ENCODE peak calls at places on chromosomes 12 and 14, in nine cellular contexts. D is H9, W is GM12878, I is PC-3, Z is IMR-90, R is OCI-LY7, K is neural progenitor cell, V is K562, U is GM23248. T is an unnamed sample.
A peak's percentile ranks its signal among the peaks of the same experiment; 100 is the strongest.

GRCh38 chr12:48932878-48933277 is 7.6 kb upstream of the FKBP11 start:
- DNase-seq in D (no peak), W (no peak), I (no peak), Z (no peak), R (no peak), K (no peak), V (no peak), U (no peak), T (no peak)

GRCh38 chr14:29671034-29671433 is 256.6 kb downstream of the PRKD1 start:
- DNase-seq in D (no peak), W (no peak), I (no peak), Z (peak; percentile 26), R (no peak), K (no peak), V (no peak), U (peak; percentile 48), T (no peak)

GRCh38 chr12:113666223-113666622 is 194.6 kb upstream of the LHX5 start:
- DNase-seq in D (no peak), W (no peak), I (no peak), Z (no peak), R (no peak), K (no peak), V (no peak), U (no peak), T (no peak)

GRCh38 chr12:944201-944600 is 5.3 kb downstream of the RAD52 start:
- DNase-seq in D (no peak), W (no peak), I (no peak), Z (no peak), R (no peak), K (no peak), V (no peak), U (no peak), T (no peak)

GRCh38 chr14:34699873-34700621 is 14.3 kb downstream of the CFL2 start:
- DNase-seq in D (no peak), W (no peak), I (peak; percentile 92), Z (peak; percentile 93), R (no peak), K (no peak), V (no peak), U (peak; percentile 93), T (no peak)

GRCh38 chr12:47903927-47904646 is 707 bp downstream of the VDR start:
- DNase-seq in D (peak; percentile 53), W (no peak), I (peak; percentile 86), Z (peak; percentile 82), R (no peak), K (no peak), V (peak; percentile 33), U (peak; percentile 93), T (peak; percentile 63)

GRCh38 chr14:69658664-69659261 is 47.4 kb downstream of the SUSD6 start:
- DNase-seq in D (no peak), W (no peak), I (peak; percentile 63), Z (peak; percentile 39), R (no peak), K (no peak), V (peak; percentile 60), U (no peak), T (no peak)

GRCh38 chr14:92687681-92688433 is 60.6 kb downstream of the LGMN start:
- DNase-seq in D (peak; percentile 53), W (no peak), I (no peak), Z (no peak), R (no peak), K (peak; percentile 76), V (no peak), U (no peak), T (no peak)

GRCh38 chr14:104355101-104355691 is 216.8 kb downstream of the KIF26A start:
- DNase-seq in D (peak; percentile 25), W (no peak), I (no peak), Z (no peak), R (no peak), K (no peak), V (peak; percentile 19), U (no peak), T (no peak)

GRCh38 chr12:6336859-6337744 is 4.8 kb downstream of the TNFRSF1A start:
- DNase-seq in D (no peak), W (no peak), I (no peak), Z (no peak), R (peak; percentile 54), K (no peak), V (peak; percentile 29), U (peak; percentile 54), T (no peak)

GRCh38 chr14:61332658-61333029 is 11.3 kb downstream of the PRKCH start:
- DNase-seq in D (no peak), W (no peak), I (no peak), Z (no peak), R (no peak), K (no peak), V (no peak), U (no peak), T (no peak)

GRCh38 chr12:20627001-20627588 is 68.0 kb upstream of the SLCO1C1 start:
- DNase-seq in D (no peak), W (no peak), I (no peak), Z (no peak), R (no peak), K (no peak), V (no peak), U (no peak), T (no peak)

GRCh38 chr14:103030741-103031565 is 26.4 kb downstream of the CDC42BPB start:
- DNase-seq in D (no peak), W (no peak), I (peak; percentile 36), Z (peak; percentile 25), R (no peak), K (no peak), V (no peak), U (peak; percentile 56), T (no peak)

GRCh38 chr14:75979641-75980422 is 2.0 kb downstream of the TGFB3 start:
- DNase-seq in D (no peak), W (no peak), I (no peak), Z (no peak), R (no peak), K (no peak), V (no peak), U (peak; percentile 37), T (no peak)

GRCh38 chr14:23485311-23485710 is 15.8 kb downstream of the NGDN start:
- DNase-seq in D (peak; percentile 41), W (no peak), I (no peak), Z (no peak), R (no peak), K (no peak), V (no peak), U (no peak), T (no peak)

GRCh38 chr12:107302649-107303386 is 209.5 kb upstream of the CRY1 start:
- DNase-seq in D (no peak), W (no peak), I (peak; percentile 43), Z (no peak), R (no peak), K (no peak), V (no peak), U (peak; percentile 9), T (no peak)

GRCh38 chr12:120079352-120080042 is 37.1 kb downstream of the RAB35 start:
- DNase-seq in D (no peak), W (no peak), I (peak; percentile 98), Z (no peak), R (no peak), K (no peak), V (no peak), U (peak; percentile 58), T (peak; percentile 14)

GRCh38 chr12:118360785-118361404 is 11.8 kb downstream of the TAOK3 start:
- DNase-seq in D (no peak), W (no peak), I (peak; percentile 84), Z (peak; percentile 80), R (no peak), K (no peak), V (peak; percentile 23), U (peak; percentile 81), T (no peak)

GRCh38 chr12:53558631-53559030 is 51.3 kb upstream of the NPFF start:
- DNase-seq in D (no peak), W (no peak), I (no peak), Z (no peak), R (no peak), K (no peak), V (no peak), U (no peak), T (no peak)

GRCh38 chr12:109734219-109735000 is 20.8 kb downstream of the FAM222A start:
- DNase-seq in D (peak; percentile 90), W (no peak), I (no peak), Z (peak; percentile 1), R (no peak), K (peak; percentile 79), V (no peak), U (no peak), T (no peak)

DNA sequence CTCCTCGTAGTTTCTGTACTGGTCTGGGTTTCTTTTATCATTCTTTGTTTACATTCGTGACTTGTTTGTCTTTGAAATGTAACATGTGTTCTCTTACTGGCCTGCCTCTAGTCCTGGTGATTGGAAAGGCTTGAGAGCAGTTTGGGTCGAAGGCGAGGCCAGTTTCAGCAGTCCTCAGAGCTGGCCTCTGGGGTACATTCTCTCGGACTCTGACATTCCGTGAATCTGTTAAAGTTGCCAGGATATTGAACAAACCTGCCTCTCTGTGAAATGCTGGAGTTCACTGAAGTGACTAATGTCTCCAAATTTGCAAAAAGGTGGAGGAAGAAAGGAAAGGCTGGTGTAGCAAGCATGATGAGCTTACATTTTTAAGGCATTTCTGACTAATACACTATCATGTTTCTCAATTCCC is 1.5 kb downstream of the PLEKHA5 start:
- DNase-seq in D (peak; percentile 67), W (no peak), I (peak; percentile 74), Z (peak; percentile 60), R (no peak), K (peak; percentile 64), V (no peak), U (peak; percentile 70), T (no peak)
- H2AFZ ChIP-seq in D (no peak overlapping the region), W (no peak overlapping the region), I (peak overlapping the region; percentile 77), Z (peak overlapping the region; percentile 85), R (no peak overlapping the region), K (no peak overlapping the region), V (peak overlapping the region; percentile 85), U (peak overlapping the region; percentile 90), T (peak overlapping the region; percentile 88)

DNA sequence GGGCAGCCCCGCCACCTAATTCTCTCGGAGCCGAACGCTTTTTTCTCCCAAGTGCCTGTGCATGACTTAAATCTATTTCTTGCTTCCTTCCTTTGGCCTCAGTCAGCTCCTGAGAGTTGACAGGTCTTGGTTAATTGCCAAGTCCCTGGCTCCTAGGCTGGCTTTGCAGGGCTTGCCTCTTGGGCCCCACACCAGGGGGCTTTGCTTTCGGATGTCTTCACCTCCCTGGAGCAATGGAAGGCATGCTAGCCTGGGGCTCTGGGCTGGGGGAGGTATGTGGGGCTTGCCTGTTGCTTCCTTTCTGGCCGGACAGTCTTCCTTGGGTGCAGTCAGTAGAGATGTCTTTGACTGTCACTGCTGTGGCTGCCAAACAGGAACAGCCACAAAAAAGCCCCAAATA is 2.2 kb upstream of the KRT80 start:
- DNase-seq in D (no peak), W (no peak), I (peak; percentile 52), Z (no peak), R (no peak), K (no peak), V (no peak), U (no peak), T (no peak)
- H3K4me1 ChIP-seq in D (no peaks in the 10 kb centered on the region), W (no peaks in the 10 kb centered on the region), I (peaks cover 76% of the 10 kb centered on the region), Z (peaks cover 56% of the 10 kb centered on the region), R (no peaks in the 10 kb centered on the region), K (peaks cover 5% of the 10 kb centered on the region), V (peaks cover 4% of the 10 kb centered on the region), U (peaks cover 70% of the 10 kb centered on the region), T (no peaks in the 10 kb centered on the region)

GRCh38 chr14:73269729-73270651 is 32.7 kb downstream of the PAPLN start:
- DNase-seq in D (peak; percentile 59), W (no peak), I (no peak), Z (peak; percentile 18), R (peak; percentile 73), K (peak; percentile 53), V (no peak), U (no peak), T (no peak)
- H2AFZ ChIP-seq in D (no peak overlapping the region), W (peak overlapping the region; percentile 52), I (peak overlapping the region; percentile 8), Z (peak overlapping the region; percentile 77), R (peak overlapping the region; percentile 77), K (no peak overlapping the region), V (no peak overlapping the region), U (no peak overlapping the region), T (peak overlapping the region; percentile 42)

GRCh38 chr14:54627718-54628345 is 60.9 kb downstream of the SAMD4A start:
- DNase-seq in D (no peak), W (peak; percentile 57), I (no peak), Z (peak; percentile 69), R (no peak), K (peak; percentile 56), V (no peak), U (peak; percentile 77), T (peak; percentile 64)
- H3K4me1 ChIP-seq in D (peaks cover 6% of the 10 kb centered on the region), W (peaks cover 18% of the 10 kb centered on the region), I (peaks cover 7% of the 10 kb centered on the region), Z (peaks cover 25% of the 10 kb centered on the region), R (no peaks in the 10 kb centered on the region), K (peaks cover 16% of the 10 kb centered on the region), V (peaks cover 3% of the 10 kb centered on the region), U (peaks cover 38% of the 10 kb centered on the region), T (peaks cover 31% of the 10 kb centered on the region)